ENCODE peak calls at places on chromosomes 3 and 15, in seven cellular contexts. Q is astrocyte, I is H1, X is HepG2, M is IMR-90, R is mammary epithelial cell, C is mesenchymal stem cell. N is an unnamed sample.

GRCh38 chr3:160480931-160481330 is 31.3 kb upstream of the TRIM59 start:
- DNase-seq in C (no peak), Q (peak), M (peak), I (no peak), R (peak), X (no peak), N (no peak)

GRCh38 chr15:48370460-48370859 is 39.2 kb downstream of the DUT start:
- DNase-seq in C (no peak), I (no peak), R (peak), X (no peak), M (peak), Q (peak), N (peak)

GRCh38 chr3:40079203-40079844 is 230.2 kb upstream of the EIF1B start:
- DNase-seq in R (peak), X (peak), Q (peak), M (peak), I (no peak), C (peak), N (peak)

GRCh38 chr15:51864408-51865056 is 35.1 kb downstream of the TMOD3 start:
- DNase-seq in X (no peak), Q (peak), R (peak), M (peak), I (no peak), C (no peak), N (peak)

GRCh38 chr3:84965141-84965540 is 6.4 kb downstream of the CADM2 start:
- DNase-seq in M (no peak), R (no peak), X (peak), C (no peak), Q (no peak), I (peak), N (peak)

GRCh38 chr3:38579146-38579545 is 70.3 kb downstream of the SCN5A start:
- DNase-seq in R (peak), Q (peak), C (no peak), X (peak), I (peak), M (no peak), N (peak)

GRCh38 chr3:99128740-99129505 is 227.4 kb upstream of the DCBLD2 start:
- DNase-seq in I (no peak), Q (peak), M (peak), X (no peak), C (peak), R (peak), N (peak)

GRCh38 chr3:117444175-117444574 is 734.6 kb downstream of the TUSC7 start:
- DNase-seq in M (no peak), X (no peak), C (no peak), Q (no peak), R (no peak), I (no peak), N (no peak)

GRCh38 chr15:89462198-89462912 is 34.0 kb downstream of the RHCG start:
- DNase-seq in R (no peak), M (peak), C (no peak), X (peak), Q (peak), I (no peak), N (peak)

GRCh38 chr15:82044373-82045178 is 1.2 kb downstream of the MEX3B start:
- DNase-seq in Q (peak), X (no peak), I (peak), R (peak), M (peak), C (peak), N (peak)

GRCh38 chr3:156605686-156606605 is 51.0 kb upstream of the SSR3 start:
- DNase-seq in R (peak), Q (peak), M (peak), X (no peak), I (peak), C (peak), N (peak)

GRCh38 chr3:42174679-42175660 is 83.8 kb downstream of the TRAK1 start:
- DNase-seq in M (no peak), R (no peak), C (no peak), X (no peak), Q (peak), I (no peak), N (peak)

GRCh38 chr3:12097972-12098371 is 60.7 kb downstream of the TIMP4 start:
- DNase-seq in Q (no peak), R (peak), M (no peak), I (no peak), X (no peak), C (no peak), N (no peak)

GRCh38 chr3:117303446-117303845 is 593.9 kb downstream of the TUSC7 start:
- DNase-seq in C (no peak), I (no peak), M (peak), R (no peak), Q (peak), X (no peak), N (no peak)

GRCh38 chr3:138945646-138946553 is 1.0 kb downstream of the FOXL2 start:
- DNase-seq in Q (no peak), X (no peak), C (no peak), M (peak), R (peak), I (peak), N (no peak)

GRCh38 chr3:126034481-126035361 is 49.2 kb downstream of the SLC41A3 start:
- DNase-seq in C (no peak), R (peak), I (peak), X (no peak), Q (peak), M (peak), N (peak)

GRCh38 chr3:85355572-85355971 is 396.8 kb downstream of the CADM2 start:
- DNase-seq in Q (no peak), I (no peak), M (no peak), R (no peak), C (no peak), X (no peak), N (no peak)

GRCh38 chr3:150351398-150351797 is 56.7 kb upstream of the TSC22D2 start:
- DNase-seq in Q (no peak), I (no peak), X (no peak), R (peak), C (no peak), M (no peak), N (no peak)

GRCh38 chr3:98954242-98954641 is 52.7 kb upstream of the DCBLD2 start:
- DNase-seq in I (no peak), R (no peak), X (no peak), M (no peak), C (no peak), Q (peak), N (peak)

GRCh38 chr3:194313642-194314430 is 37.3 kb downstream of the CPN2 start:
- DNase-seq in X (no peak), R (no peak), M (no peak), Q (peak), I (no peak), C (peak), N (peak)

GRCh38 chr3:156174229-156174847 is 54.0 kb downstream of the KCNAB1 start:
- DNase-seq in C (no peak), X (peak), R (peak), M (peak), I (no peak), Q (peak), N (peak)

GRCh38 chr3:73604491-73604890 is 20.2 kb downstream of the PDZRN3 start:
- DNase-seq in M (peak), Q (peak), X (no peak), I (no peak), R (no peak), C (peak), N (peak)

GRCh38 chr15:29756358-29757267 is 65.7 kb downstream of the TJP1 start:
- DNase-seq in M (no peak), I (no peak), C (no peak), Q (no peak), R (peak), X (no peak), N (no peak)

GRCh38 chr15:96629501-96629900 is 299.0 kb downstream of the NR2F2 start:
- DNase-seq in C (no peak), Q (no peak), R (no peak), I (no peak), M (no peak), X (no peak), N (no peak)

GRCh38 chr15:65055201-65055870 is 10.1 kb downstream of the SLC51B start:
- DNase-seq in R (no peak), I (no peak), C (peak), Q (peak), M (peak), X (no peak), N (peak)

GRCh38 chr3:170162630-170163029 is 18.9 kb downstream of the PHC3 start:
- DNase-seq in I (no peak), C (no peak), Q (peak), M (peak), R (peak), X (no peak), N (peak)

GRCh38 chr3:154132777-154133375 is 11.7 kb downstream of the ARHGEF26 start:
- DNase-seq in M (peak), R (peak), C (peak), Q (no peak), I (no peak), X (no peak), N (peak)

GRCh38 chr3:27712136-27713065 is 9.7 kb downstream of the EOMES start:
- DNase-seq in I (peak), M (peak), X (peak), Q (peak), R (peak), C (peak), N (peak)
- H3K9ac ChIP-seq in I (no peak), M (no peak), X (no peak), Q (peak), R (peak), C (peak), N (peak)

DNA sequence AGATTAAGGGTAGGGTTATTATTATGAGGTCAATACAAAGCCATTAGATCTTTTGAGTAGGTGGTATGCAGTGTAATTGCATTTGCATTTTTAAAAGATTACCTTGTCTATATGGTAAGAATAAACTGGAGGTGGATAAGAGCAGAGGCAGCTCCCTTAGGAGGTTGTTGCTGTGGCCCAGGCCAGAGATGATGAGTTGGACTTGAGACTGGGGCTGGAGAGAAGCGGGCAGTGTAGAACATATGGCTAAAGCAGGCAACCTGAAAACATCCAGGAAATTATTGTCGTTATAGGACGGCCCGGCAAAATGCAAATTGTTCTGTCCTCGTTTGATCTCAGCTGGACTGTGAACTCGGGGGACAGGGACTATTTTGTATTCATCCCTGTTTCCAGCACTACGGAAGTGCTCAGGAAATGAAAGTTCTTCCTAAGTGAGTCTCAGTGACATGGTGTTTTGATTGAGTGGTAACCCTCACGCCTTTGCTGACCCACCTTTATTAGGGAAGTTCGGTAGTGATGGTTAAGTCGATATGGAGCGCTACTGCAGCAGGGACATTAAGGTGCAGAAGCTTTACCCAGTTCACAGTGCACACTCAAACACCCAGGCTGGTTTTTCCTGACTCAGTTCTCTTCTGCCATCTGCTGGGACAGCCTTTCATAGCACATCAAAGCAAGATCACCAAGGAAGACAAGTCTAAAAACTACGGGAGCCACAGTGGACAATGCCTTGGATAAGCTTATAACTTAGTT is 27.2 kb upstream of the VPS33B start:
- DNase-seq in Q (peak), X (peak), M (peak), C (peak), R (peak), I (no peak), N (peak)
- H2AFZ ChIP-seq in Q (peak), X (peak), M (peak), C (no peak), R (no peak), I (no peak), N (peak)

GRCh38 chr15:56369234-56369633 is 4.0 kb downstream of the TEX9 start:
- DNase-seq in X (no peak), M (no peak), Q (no peak), C (no peak), R (peak), I (no peak), N (no peak)

GRCh38 chr15:56367156-56367555 is 1.9 kb downstream of the TEX9 start:
- DNase-seq in X (no peak), I (no peak), Q (no peak), C (no peak), R (no peak), M (no peak), N (no peak)

GRCh38 chr15:56366211-56366610 is 985 bp downstream of the TEX9 start:
- DNase-seq in C (no peak), I (no peak), Q (no peak), X (no peak), M (no peak), R (no peak), N (no peak)

DNA sequence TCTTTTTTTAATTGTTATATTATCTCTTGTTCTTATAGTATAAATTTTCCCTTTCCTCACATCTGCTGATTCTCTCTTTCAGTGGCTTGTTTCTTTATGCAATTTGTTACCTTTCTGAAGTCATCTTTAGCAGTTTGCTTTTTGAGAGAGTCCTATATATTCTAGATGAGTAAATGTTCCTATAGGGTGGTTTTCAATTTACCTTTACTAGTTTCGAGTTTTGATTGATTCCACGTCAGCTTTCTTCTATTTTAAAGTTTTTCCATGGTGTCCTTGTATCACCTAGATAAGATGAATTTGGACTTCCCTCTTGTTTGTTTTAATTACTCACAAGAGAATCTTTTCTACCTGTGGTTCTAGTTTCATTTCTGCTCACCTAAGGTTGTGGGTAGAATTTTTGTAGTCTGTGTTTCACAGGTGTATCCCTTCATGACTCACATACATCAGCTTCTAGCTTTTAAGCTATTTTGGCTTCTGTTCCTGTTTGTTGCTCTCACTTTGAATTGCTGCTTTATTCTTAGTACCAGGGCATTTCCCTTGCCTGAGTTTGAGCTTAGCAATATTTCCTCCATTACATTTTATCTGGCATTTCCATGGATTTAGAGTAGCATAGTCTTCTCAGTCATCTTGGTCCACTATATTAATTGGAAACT is 6.4 kb downstream of the TEX9 start:
- DNase-seq in M (no peak), X (no peak), Q (no peak), I (no peak), C (no peak), R (peak), N (no peak)
- H3K4me2 ChIP-seq in M (no peak), X (no peak), Q (no peak), I (no peak), C (no peak), R (peak), N (no peak)

GRCh38 chr15:59344311-59344710 is 28.4 kb downstream of the MYO1E start:
- DNase-seq in I (no peak), R (no peak), C (no peak), X (no peak), Q (no peak), M (no peak), N (no peak)

GRCh38 chr15:59340325-59340724 is 32.3 kb downstream of the MYO1E start:
- DNase-seq in R (no peak), M (peak), I (no peak), C (no peak), X (no peak), Q (no peak), N (no peak)

GRCh38 chr15:59338414-59338813 is 34.3 kb downstream of the MYO1E start:
- DNase-seq in Q (no peak), M (no peak), R (no peak), C (no peak), I (no peak), X (no peak), N (no peak)

GRCh38 chr15:59335197-59335786 is 37.4 kb downstream of the MYO1E start:
- DNase-seq in C (no peak), X (peak), M (no peak), I (no peak), Q (peak), R (no peak), N (no peak)

DNA sequence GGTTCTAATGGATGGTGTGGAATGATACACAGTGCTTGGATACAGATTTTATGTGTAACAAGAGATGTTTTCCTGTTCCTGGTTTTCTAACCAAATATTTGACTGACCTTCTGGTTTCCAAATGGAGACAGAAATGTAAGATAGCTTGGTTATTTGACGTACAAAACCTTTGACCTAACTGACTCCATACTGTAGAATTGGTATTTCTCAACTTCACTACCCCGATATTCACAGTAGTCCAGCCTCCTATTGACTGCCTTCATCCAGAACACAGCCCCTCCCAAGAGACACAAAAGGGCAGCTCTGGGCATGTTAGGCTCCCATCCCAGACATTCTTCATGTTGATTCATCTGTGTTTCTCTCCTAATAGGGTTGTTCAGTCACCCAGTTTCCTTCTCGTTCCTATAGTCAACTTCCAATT is 33.4 kb downstream of the MYO1E start:
- DNase-seq in I (no peak), C (no peak), Q (peak), X (peak), M (no peak), R (peak), N (peak)
- H3K9ac ChIP-seq in I (no peak), C (no peak), Q (no peak), X (no peak), M (no peak), R (no peak), N (no peak)

GRCh38 chr15:74541494-74542191 is 623 bp downstream of the ARID3B start:
- DNase-seq in R (peak), X (peak), C (peak), M (peak), Q (peak), I (peak), N (peak)
- H2AFZ ChIP-seq in R (peak), X (no peak), C (peak), M (peak), Q (peak), I (no peak), N (peak)

GRCh38 chr15:58314593-58315216 is 117.1 kb upstream of the LIPC start:
- DNase-seq in X (no peak), R (no peak), M (no peak), Q (no peak), I (no peak), C (no peak), N (no peak)
- H3K4me2 ChIP-seq in X (no peak), R (no peak), M (no peak), Q (no peak), I (no peak), C (no peak), N (no peak)